ENCODE peak calls at places on chromosomes 7 and 10, in nine cellular contexts. E, R, A, L, P, Z, M, W and H are unnamed samples.

GRCh38 chr10:43338117-43338516 is 33.3 kb upstream of the FXYD4 start:
- DNase-seq in R (no peak), L (no peak), Z (no peak), E (no peak), P (no peak), W (no peak), A (no peak), M (no peak), H (no peak)

GRCh38 chr7:102927303-102927933 is 14.6 kb downstream of the LRRC17 start:
- DNase-seq in Z (no peak), R (no peak), M (no peak), A (no peak), P (no peak), L (no peak), E (peak), W (no peak), H (no peak)

GRCh38 chr10:71212249-71213126 is at the start of gene UNC5B:
- DNase-seq in A (peak), E (peak), M (peak), Z (peak), L (peak), W (peak), P (peak), R (peak), H (peak)

GRCh38 chr7:102304668-102305067 is 18.0 kb downstream of the SH2B2 start:
- DNase-seq in L (no peak), Z (no peak), W (no peak), E (no peak), A (no peak), M (no peak), R (no peak), P (no peak), H (no peak)

GRCh38 chr7:142275028-142275427 is 17.2 kb upstream of the PRSS58 start:
- DNase-seq in R (no peak), W (no peak), E (no peak), P (no peak), M (no peak), Z (no peak), A (no peak), L (no peak), H (no peak)

GRCh38 chr10:131946321-131946751 is 35.4 kb downstream of the BNIP3 start:
- DNase-seq in A (peak), W (no peak), E (peak), L (no peak), M (no peak), Z (peak), R (no peak), P (peak), H (peak)

GRCh38 chr7:90958669-90959068 is 305.6 kb upstream of the FZD1 start:
- DNase-seq in W (no peak), M (no peak), A (peak), R (no peak), Z (peak), E (no peak), P (no peak), L (no peak), H (no peak)

GRCh38 chr10:44926771-44927751 is 15.9 kb downstream of the TMEM72 start:
- DNase-seq in A (peak), L (no peak), Z (peak), M (no peak), W (no peak), E (no peak), R (no peak), P (peak), H (peak)

GRCh38 chr7:466465-467191 is 53.0 kb downstream of the PDGFA start:
- DNase-seq in E (no peak), M (no peak), W (no peak), L (no peak), A (no peak), P (no peak), Z (no peak), R (no peak), H (no peak)

GRCh38 chr10:26391701-26392695 is 46.1 kb upstream of the APBB1IP start:
- DNase-seq in W (no peak), L (no peak), P (no peak), E (no peak), Z (no peak), M (no peak), R (no peak), A (no peak), H (no peak)

GRCh38 chr7:386385-386784 is 96.4 kb downstream of the FOXL3 start:
- DNase-seq in L (no peak), E (no peak), P (no peak), A (no peak), R (no peak), W (no peak), Z (no peak), M (no peak), H (no peak)

GRCh38 chr10:128463991-128464755 is 337.9 kb upstream of the MKI67 start:
- DNase-seq in Z (peak), L (peak), W (no peak), P (peak), M (no peak), E (no peak), A (peak), R (no peak), H (peak)

GRCh38 chr10:122646511-122647382 is 52.9 kb downstream of the C10orf120 start:
- DNase-seq in W (no peak), M (no peak), L (no peak), E (no peak), R (no peak), P (no peak), A (peak), Z (no peak), H (no peak)

GRCh38 chr10:100889546-100889945 is 23.2 kb upstream of the SLF2 start:
- DNase-seq in E (no peak), L (no peak), M (no peak), A (no peak), W (no peak), P (no peak), Z (no peak), R (no peak), H (no peak)

GRCh38 chr10:72310636-72311035 is 36.9 kb downstream of the DDIT4 start:
- DNase-seq in E (no peak), M (no peak), L (no peak), P (no peak), Z (no peak), A (no peak), R (no peak), W (no peak), H (peak)

GRCh38 chr10:119505131-119505551 is 37.4 kb downstream of the RGS10 start:
- DNase-seq in R (no peak), L (no peak), P (no peak), E (no peak), M (no peak), W (peak), Z (no peak), A (no peak), H (no peak)

GRCh38 chr10:32983333-32983909 is 25.4 kb upstream of the ITGB1 start:
- DNase-seq in A (peak), E (peak), R (no peak), M (no peak), Z (peak), L (peak), P (peak), W (peak), H (peak)

GRCh38 chr10:130363051-130363450 is 226.9 kb downstream of the GLRX3 start:
- DNase-seq in R (no peak), Z (no peak), M (no peak), A (no peak), P (no peak), E (no peak), L (no peak), W (no peak), H (no peak)

GRCh38 chr7:148877517-148877916 is 6.6 kb downstream of the EZH2 start:
- DNase-seq in R (no peak), Z (no peak), W (no peak), A (no peak), E (no peak), L (no peak), P (no peak), M (no peak), H (no peak)